ENCODE peak calls at places on chromosomes 16 and 17, in four cellular contexts. C is GM12878, A is HepG2, D is K562. K is an unnamed sample.

GRCh38 chr17:39325528-39326240 is 75.7 kb downstream of the FBXL20 start:
- DNase-seq in C (no peak), A (no peak), D (no peak), K (no peak)

GRCh38 chr17:58399974-58400373 is 17.4 kb downstream of the RNF43 start:
- DNase-seq in C (no peak), A (no peak), D (no peak), K (no peak)

GRCh38 chr17:80855196-80855967 is 136.3 kb upstream of the CHMP6 start:
- DNase-seq in C (no peak), A (no peak), D (no peak), K (no peak)

GRCh38 chr16:63100082-63100481 is 1063.8 kb upstream of the CDH8 start:
- DNase-seq in C (no peak), A (no peak), D (no peak), K (no peak)

GRCh38 chr16:82627811-82628339 is 1.1 kb downstream of the CDH13 start:
- DNase-seq in C (no peak), A (no peak), D (no peak), K (no peak)

GRCh38 chr17:77124192-77124908 is 16.4 kb upstream of the SEC14L1 start:
- DNase-seq in C (no peak), A (no peak), D (no peak), K (peak; percentile 79)

GRCh38 chr17:57672971-57673370 is 72.1 kb downstream of the CCDC182 start:
- DNase-seq in C (no peak), A (no peak), D (no peak), K (no peak)

GRCh38 chr17:59844884-59845594 is 47.7 kb downstream of the TUBD1 start:
- DNase-seq in C (no peak), A (no peak), D (no peak), K (no peak)

GRCh38 chr16:72939247-72939646 is 108.7 kb downstream of the ZFHX3 start:
- DNase-seq in C (no peak), A (no peak), D (no peak), K (no peak)

GRCh38 chr16:85422374-85423185 is 190.5 kb upstream of the GSE1 start:
- DNase-seq in C (no peak), A (peak; percentile 92), D (peak; percentile 81), K (no peak)

GRCh38 chr16:78092755-78093154 is 6.7 kb upstream of the WWOX start:
- DNase-seq in C (no peak), A (no peak), D (no peak), K (no peak)

GRCh38 chr17:4840893-4841242 is 7.7 kb downstream of the MINK1 start:
- DNase-seq in C (no peak), A (no peak), D (no peak), K (no peak)

GRCh38 chr17:8806206-8807069 is 7.3 kb upstream of the MFSD6L start:
- DNase-seq in C (no peak), A (no peak), D (no peak), K (no peak)

GRCh38 chr16:4792951-4793513 is 2.1 kb upstream of the SMIM22 start:
- DNase-seq in C (no peak), A (peak; percentile 33), D (no peak), K (no peak)

GRCh38 chr16:4795828-4796572 is 831 bp downstream of the SMIM22 start:
- DNase-seq in C (no peak), A (no peak), D (no peak), K (no peak)

GRCh38 chr16:4796982-4797804 is 2.0 kb downstream of the SMIM22 start:
- DNase-seq in C (no peak), A (no peak), D (no peak), K (no peak)

GRCh38 chr16:4797805-4798252 is 2.7 kb downstream of the SMIM22 start:
- DNase-seq in C (no peak), A (no peak), D (no peak), K (no peak)

DNA sequence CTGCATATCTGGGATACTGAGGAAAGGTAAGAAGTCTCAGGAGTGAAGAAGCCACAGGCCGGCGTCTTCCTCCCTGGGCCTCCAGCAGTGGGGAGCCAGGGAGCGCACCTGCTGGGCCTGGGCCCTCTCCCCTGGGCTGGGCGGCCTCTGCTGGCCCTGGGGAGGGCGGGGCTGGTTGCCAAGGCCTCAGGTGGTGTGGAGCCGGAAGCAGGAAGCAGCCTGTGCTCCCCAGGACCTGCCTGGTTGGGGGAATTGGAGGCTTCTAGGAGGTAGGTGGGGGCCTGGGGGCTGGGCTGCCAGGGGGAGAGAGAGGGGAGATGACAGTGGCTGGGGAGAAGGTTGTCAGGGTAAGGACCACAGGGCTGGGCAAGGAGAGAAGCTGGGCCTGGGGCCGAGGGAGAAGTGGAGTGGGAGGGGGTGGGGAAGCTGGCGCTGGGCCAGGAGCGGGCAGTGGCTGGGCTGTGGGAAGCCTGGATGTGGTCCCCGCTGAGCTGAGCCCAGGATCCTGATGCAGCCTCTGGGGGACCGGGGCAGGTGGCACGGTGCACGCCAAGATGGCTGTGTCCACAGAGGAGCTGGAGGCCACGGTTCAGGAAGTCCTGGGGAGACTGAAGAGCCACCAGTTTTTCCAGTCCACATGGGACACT is at the start of gene SMIM22:
- DNase-seq in C (no peak), A (no peak), D (no peak), K (no peak)
- TF ChIP-seq ZNF274 in C (no peak), A (no peak), D (no peak), K (no peak)

GRCh38 chr17:66459811-66460270 is 157.4 kb downstream of the PRKCA start:
- DNase-seq in C (no peak), A (peak; percentile 95), D (no peak), K (peak; percentile 77)
- TF ChIP-seq REST in C (no peak), A (no peak), D (no peak), K (no peak)

GRCh38 chr17:10116267-10116666 is 82.1 kb downstream of the GAS7 start:
- DNase-seq in C (no peak), A (no peak), D (no peak), K (no peak)

GRCh38 chr17:10118788-10119130 is 79.6 kb downstream of the GAS7 start:
- DNase-seq in C (no peak), A (no peak), D (no peak), K (no peak)

GRCh38 chr17:10116676-10117075 is 81.7 kb downstream of the GAS7 start:
- DNase-seq in C (no peak), A (no peak), D (no peak), K (no peak)

GRCh38 chr17:10117085-10117484 is 81.3 kb downstream of the GAS7 start:
- DNase-seq in C (no peak), A (no peak), D (no peak), K (no peak)

GRCh38 chr17:10117581-10118001 is 80.8 kb downstream of the GAS7 start:
- DNase-seq in C (peak; percentile 20), A (peak; percentile 9), D (no peak), K (no peak)
- TF ChIP-seq SRF in C (no peak), A (no peak), D (no peak), K (no peak)

GRCh38 chr17:65917560-65917959 is 274.4 kb downstream of the CEP112 start:
- DNase-seq in C (no peak), A (no peak), D (no peak), K (no peak)

GRCh38 chr17:65916425-65916824 is 275.5 kb downstream of the CEP112 start:
- DNase-seq in C (no peak), A (peak; percentile 34), D (no peak), K (no peak)

GRCh38 chr17:65918450-65918849 is 273.5 kb downstream of the CEP112 start:
- DNase-seq in C (no peak), A (no peak), D (no peak), K (no peak)

GRCh38 chr17:65910836-65911235 is 281.1 kb downstream of the CEP112 start:
- DNase-seq in C (no peak), A (no peak), D (no peak), K (no peak)

GRCh38 chr17:65914784-65915342 is 277.1 kb downstream of the CEP112 start:
- DNase-seq in C (peak; percentile 81), A (no peak), D (no peak), K (no peak)
- TF ChIP-seq ZNF274 in C (no peak), A (no peak), D (no peak), K (no peak)

GRCh38 chr17:13776027-13776551 is 174.4 kb upstream of the HS3ST3A1 start:
- DNase-seq in C (no peak), A (no peak), D (no peak), K (no peak)

GRCh38 chr17:13770702-13771101 is 169.0 kb upstream of the HS3ST3A1 start:
- DNase-seq in C (no peak), A (no peak), D (no peak), K (no peak)

GRCh38 chr17:13777003-13777402 is 175.3 kb upstream of the HS3ST3A1 start:
- DNase-seq in C (no peak), A (no peak), D (no peak), K (no peak)

GRCh38 chr17:13775450-13775849 is 173.7 kb upstream of the HS3ST3A1 start:
- DNase-seq in C (no peak), A (no peak), D (no peak), K (no peak)
- TF ChIP-seq REST in C (no peak), A (no peak), D (no peak), K (no peak)

DNA sequence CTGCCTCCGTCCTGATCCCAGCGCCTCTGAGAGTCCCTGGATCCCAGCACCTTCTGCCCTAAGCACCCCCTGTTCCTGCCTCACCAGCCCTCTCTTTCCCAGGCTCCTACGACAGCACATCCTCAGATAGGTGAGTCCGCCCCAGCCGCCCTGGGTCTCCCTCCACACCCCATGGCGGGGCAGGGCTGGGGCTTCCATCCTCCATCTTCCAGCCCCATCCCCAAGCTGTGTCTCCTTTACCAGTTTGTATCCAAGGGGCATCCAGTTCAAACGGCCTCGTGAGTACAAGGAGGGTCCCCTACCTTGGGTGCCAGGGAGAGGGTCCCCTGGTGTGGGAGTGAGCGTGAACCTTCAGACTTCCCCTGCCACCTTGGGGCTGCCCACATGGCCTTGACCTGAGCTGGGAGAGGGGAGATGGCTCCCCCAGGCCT is 774 bp downstream of the LAT start:
- DNase-seq in C (no peak), A (no peak), D (no peak), K (no peak)
- TF ChIP-seq SRF in C (no peak), A (no peak), D (no peak), K (no peak)

GRCh38 chr16:81586421-81586820 is 141.8 kb downstream of the CMIP start:
- DNase-seq in C (no peak), A (no peak), D (no peak), K (peak; percentile 74)

GRCh38 chr16:81587626-81588160 is 143.1 kb downstream of the CMIP start:
- DNase-seq in C (no peak), A (no peak), D (no peak), K (no peak)

GRCh38 chr16:81583893-81584705 is 139.5 kb downstream of the CMIP start:
- DNase-seq in C (no peak), A (no peak), D (no peak), K (peak; percentile 74)

GRCh38 chr16:81586976-81587625 is 142.5 kb downstream of the CMIP start:
- DNase-seq in C (no peak), A (no peak), D (no peak), K (no peak)

DNA sequence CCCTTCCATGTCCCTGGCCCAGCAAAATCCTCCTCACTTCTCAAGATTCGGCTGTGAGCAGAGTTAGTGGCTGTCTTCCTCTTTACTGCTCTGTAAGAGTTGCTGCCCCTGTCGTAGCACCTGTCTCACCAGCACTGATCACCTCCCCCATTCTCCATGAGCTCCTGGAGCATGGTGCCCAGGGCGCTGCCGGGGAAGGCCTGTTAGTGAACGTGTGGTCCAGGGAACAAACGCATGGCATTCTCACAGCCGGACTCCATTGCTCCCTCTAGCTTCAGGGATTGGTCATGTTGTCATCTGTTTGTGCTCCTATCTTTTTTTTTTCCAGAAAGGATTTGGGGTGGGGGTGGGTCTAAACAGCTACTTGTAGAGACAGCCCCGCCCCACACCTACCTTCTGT is 141.2 kb downstream of the CMIP start:
- DNase-seq in C (no peak), A (peak; percentile 50), D (peak; percentile 62), K (peak; percentile 64)
- TF ChIP-seq ZNF274 in C (no peak), A (no peak), D (no peak), K (no peak)